ENCODE peak calls at places on chromosomes 7 and 10, in seven cellular contexts. One of them, this sample, is unnamed. For H3K4me1, the result is how much of the 10 kb centered on the place peaks cover.

GRCh38 chr10:80443531-80443974 is 10.6 kb upstream of the TSPAN14 start:
- DNase-seq in HCT116: no peak
- DNase-seq in CD8-positive, alpha-beta memory T cell: peak
- DNase-seq in lower lobe of right lung: no peak
- DNase-seq in aorta: no peak
- DNase-seq in CD8-positive, alpha-beta T cell: no peak
- DNase-seq in Panc1: no peak
- DNase-seq in this sample: no peak

GRCh38 chr10:70779088-70779487 is 6.1 kb downstream of the TBATA start:
- DNase-seq in HCT116: no peak
- DNase-seq in CD8-positive, alpha-beta memory T cell: no peak
- DNase-seq in lower lobe of right lung: no peak
- DNase-seq in aorta: no peak
- DNase-seq in CD8-positive, alpha-beta T cell: no peak
- DNase-seq in Panc1: no peak
- DNase-seq in this sample: no peak

GRCh38 chr10:47289921-47290320 is 10.1 kb upstream of the GDF10 start:
- DNase-seq in HCT116: no peak
- DNase-seq in CD8-positive, alpha-beta memory T cell: no peak
- DNase-seq in lower lobe of right lung: no peak
- DNase-seq in aorta: no peak
- DNase-seq in CD8-positive, alpha-beta T cell: no peak
- DNase-seq in Panc1: no peak
- DNase-seq in this sample: no peak

GRCh38 chr10:7471720-7472367 is 61.0 kb upstream of the SFMBT2 start:
- DNase-seq in HCT116: no peak
- DNase-seq in CD8-positive, alpha-beta memory T cell: no peak
- DNase-seq in lower lobe of right lung: no peak
- DNase-seq in aorta: no peak
- DNase-seq in CD8-positive, alpha-beta T cell: no peak
- DNase-seq in Panc1: no peak
- DNase-seq in this sample: peak

GRCh38 chr10:97505152-97505551 is 6.4 kb downstream of the UBTD1 start:
- DNase-seq in HCT116: no peak
- DNase-seq in CD8-positive, alpha-beta memory T cell: no peak
- DNase-seq in lower lobe of right lung: no peak
- DNase-seq in aorta: no peak
- DNase-seq in CD8-positive, alpha-beta T cell: no peak
- DNase-seq in Panc1: no peak
- DNase-seq in this sample: no peak

GRCh38 chr7:45146531-45147379 is 10.8 kb upstream of the RAMP3 start:
- DNase-seq in HCT116: no peak
- DNase-seq in CD8-positive, alpha-beta memory T cell: no peak
- DNase-seq in lower lobe of right lung: no peak
- DNase-seq in aorta: peak
- DNase-seq in CD8-positive, alpha-beta T cell: no peak
- DNase-seq in Panc1: no peak
- DNase-seq in this sample: no peak

GRCh38 chr7:151372612-151373265 is 31.1 kb downstream of the NUB1 start:
- DNase-seq in HCT116: no peak
- DNase-seq in CD8-positive, alpha-beta memory T cell: no peak
- DNase-seq in lower lobe of right lung: no peak
- DNase-seq in aorta: no peak
- DNase-seq in CD8-positive, alpha-beta T cell: no peak
- DNase-seq in Panc1: no peak
- DNase-seq in this sample: no peak

GRCh38 chr7:68692511-68692910 is 905.8 kb upstream of the AUTS2 start:
- DNase-seq in HCT116: no peak
- DNase-seq in CD8-positive, alpha-beta memory T cell: no peak
- DNase-seq in lower lobe of right lung: no peak
- DNase-seq in aorta: no peak
- DNase-seq in CD8-positive, alpha-beta T cell: no peak
- DNase-seq in Panc1: no peak
- DNase-seq in this sample: no peak

GRCh38 chr7:46912692-46913091 is 669.2 kb downstream of the TNS3 start:
- DNase-seq in HCT116: no peak
- DNase-seq in CD8-positive, alpha-beta memory T cell: no peak
- DNase-seq in lower lobe of right lung: no peak
- DNase-seq in aorta: no peak
- DNase-seq in CD8-positive, alpha-beta T cell: no peak
- DNase-seq in Panc1: no peak
- DNase-seq in this sample: no peak

GRCh38 chr10:21495002-21495685 is 30.3 kb downstream of the SKIDA1 start:
- DNase-seq in HCT116: no peak
- DNase-seq in CD8-positive, alpha-beta memory T cell: no peak
- DNase-seq in lower lobe of right lung: no peak
- DNase-seq in aorta: no peak
- DNase-seq in CD8-positive, alpha-beta T cell: no peak
- DNase-seq in Panc1: no peak
- DNase-seq in this sample: no peak

GRCh38 chr7:96017877-96018276 is 245.5 kb downstream of the DYNC1I1 start:
- DNase-seq in HCT116: no peak
- DNase-seq in CD8-positive, alpha-beta memory T cell: no peak
- DNase-seq in lower lobe of right lung: no peak
- DNase-seq in aorta: no peak
- DNase-seq in CD8-positive, alpha-beta T cell: no peak
- DNase-seq in Panc1: no peak
- DNase-seq in this sample: no peak

GRCh38 chr7:34313289-34313688 is 344.7 kb upstream of the NPSR1 start:
- DNase-seq in HCT116: no peak
- DNase-seq in CD8-positive, alpha-beta memory T cell: no peak
- DNase-seq in lower lobe of right lung: no peak
- DNase-seq in aorta: no peak
- DNase-seq in CD8-positive, alpha-beta T cell: no peak
- DNase-seq in Panc1: no peak
- DNase-seq in this sample: no peak

GRCh38 chr7:136956232-136956631 is 87.8 kb downstream of the CHRM2 start:
- DNase-seq in HCT116: no peak
- DNase-seq in CD8-positive, alpha-beta memory T cell: no peak
- DNase-seq in lower lobe of right lung: no peak
- DNase-seq in aorta: no peak
- DNase-seq in CD8-positive, alpha-beta T cell: no peak
- DNase-seq in Panc1: peak
- DNase-seq in this sample: no peak

GRCh38 chr7:134932707-134933370 is 53.5 kb upstream of the AGBL3 start:
- DNase-seq in HCT116: no peak
- DNase-seq in CD8-positive, alpha-beta memory T cell: no peak
- DNase-seq in lower lobe of right lung: no peak
- DNase-seq in aorta: peak
- DNase-seq in CD8-positive, alpha-beta T cell: no peak
- DNase-seq in Panc1: no peak
- DNase-seq in this sample: no peak

GRCh38 chr7:130352335-130353074 is 7.9 kb downstream of the CPA5 start:
- DNase-seq in HCT116: no peak
- DNase-seq in CD8-positive, alpha-beta memory T cell: no peak
- DNase-seq in lower lobe of right lung: no peak
- DNase-seq in aorta: no peak
- DNase-seq in CD8-positive, alpha-beta T cell: no peak
- DNase-seq in Panc1: no peak
- DNase-seq in this sample: no peak

GRCh38 chr7:113891031-113891350 is 27.8 kb downstream of the PPP1R3A start:
- DNase-seq in HCT116: no peak
- DNase-seq in CD8-positive, alpha-beta memory T cell: no peak
- DNase-seq in lower lobe of right lung: no peak
- DNase-seq in aorta: no peak
- DNase-seq in CD8-positive, alpha-beta T cell: no peak
- DNase-seq in Panc1: no peak
- DNase-seq in this sample: no peak
- H3K4me3 ChIP-seq in HCT116: no peak
- H3K4me3 ChIP-seq in CD8-positive, alpha-beta memory T cell: no peak
- H3K4me3 ChIP-seq in lower lobe of right lung: no peak
- H3K4me3 ChIP-seq in aorta: no peak
- H3K4me3 ChIP-seq in CD8-positive, alpha-beta T cell: no peak
- H3K4me3 ChIP-seq in Panc1: no peak
- H3K4me3 ChIP-seq in this sample: no peak

DNA sequence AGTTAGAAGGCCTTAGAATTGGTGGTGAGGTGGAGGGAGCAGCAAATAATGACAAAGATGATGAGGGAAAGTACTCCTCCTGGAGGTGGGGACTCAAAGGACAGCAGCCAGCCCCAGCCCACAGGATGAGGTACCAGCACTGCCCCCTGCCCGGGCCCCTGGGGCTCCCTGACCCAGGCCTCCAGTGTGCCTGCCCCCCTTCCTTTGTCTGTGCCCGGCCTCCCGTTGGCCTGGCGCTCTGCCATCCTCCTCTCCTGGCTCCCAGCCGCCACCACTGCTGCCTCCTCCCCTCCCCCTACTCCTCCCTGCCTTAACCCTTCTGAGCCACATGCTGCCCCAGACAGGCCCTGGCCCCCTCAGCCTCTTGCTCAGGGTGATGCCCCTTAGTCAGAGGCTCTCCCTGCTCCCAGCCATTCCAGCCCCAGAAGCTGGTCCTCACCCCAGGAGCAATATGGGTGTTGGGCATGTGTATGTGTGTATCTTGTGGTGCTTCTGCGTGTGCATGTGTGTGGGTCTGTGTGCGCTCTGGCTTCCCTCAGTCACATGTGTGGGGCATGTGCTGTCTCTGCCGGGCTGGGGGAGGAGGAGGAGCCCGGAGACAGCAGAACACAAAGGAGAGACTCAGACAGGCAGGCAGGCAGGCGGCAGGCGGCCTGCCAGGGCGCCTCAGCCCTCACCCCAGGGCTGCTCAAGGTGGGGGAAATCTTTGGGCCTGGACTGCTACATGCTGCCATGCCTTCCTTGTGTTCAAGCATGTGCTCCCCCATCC is 2.6 kb downstream of the LDB1 start:
- DNase-seq in HCT116: no peak
- DNase-seq in CD8-positive, alpha-beta memory T cell: peak
- DNase-seq in lower lobe of right lung: peak
- DNase-seq in aorta: peak
- DNase-seq in CD8-positive, alpha-beta T cell: peak
- DNase-seq in Panc1: no peak
- DNase-seq in this sample: peak
- H3K4me1 ChIP-seq in HCT116: half or more
- H3K4me1 ChIP-seq in CD8-positive, alpha-beta memory T cell: half or more
- H3K4me1 ChIP-seq in lower lobe of right lung: half or more
- H3K4me1 ChIP-seq in aorta: under half
- H3K4me1 ChIP-seq in CD8-positive, alpha-beta T cell: half or more
- H3K4me1 ChIP-seq in Panc1: half or more
- H3K4me1 ChIP-seq in this sample: half or more

GRCh38 chr7:30302656-30303311 is 18.4 kb downstream of the ZNRF2 start:
- DNase-seq in HCT116: no peak
- DNase-seq in CD8-positive, alpha-beta memory T cell: no peak
- DNase-seq in lower lobe of right lung: no peak
- DNase-seq in aorta: no peak
- DNase-seq in CD8-positive, alpha-beta T cell: no peak
- DNase-seq in Panc1: no peak
- DNase-seq in this sample: no peak

GRCh38 chr7:30306977-30307376 is 22.6 kb downstream of the ZNRF2 start:
- DNase-seq in HCT116: no peak
- DNase-seq in CD8-positive, alpha-beta memory T cell: no peak
- DNase-seq in lower lobe of right lung: no peak
- DNase-seq in aorta: no peak
- DNase-seq in CD8-positive, alpha-beta T cell: no peak
- DNase-seq in Panc1: no peak
- DNase-seq in this sample: no peak

GRCh38 chr7:30303312-30304039 is 19.1 kb downstream of the ZNRF2 start:
- DNase-seq in HCT116: no peak
- DNase-seq in CD8-positive, alpha-beta memory T cell: no peak
- DNase-seq in lower lobe of right lung: no peak
- DNase-seq in aorta: no peak
- DNase-seq in CD8-positive, alpha-beta T cell: no peak
- DNase-seq in Panc1: no peak
- DNase-seq in this sample: no peak

GRCh38 chr7:30301751-30302150 is 17.4 kb downstream of the ZNRF2 start:
- DNase-seq in HCT116: no peak
- DNase-seq in CD8-positive, alpha-beta memory T cell: no peak
- DNase-seq in lower lobe of right lung: no peak
- DNase-seq in aorta: no peak
- DNase-seq in CD8-positive, alpha-beta T cell: no peak
- DNase-seq in Panc1: no peak
- DNase-seq in this sample: no peak

DNA sequence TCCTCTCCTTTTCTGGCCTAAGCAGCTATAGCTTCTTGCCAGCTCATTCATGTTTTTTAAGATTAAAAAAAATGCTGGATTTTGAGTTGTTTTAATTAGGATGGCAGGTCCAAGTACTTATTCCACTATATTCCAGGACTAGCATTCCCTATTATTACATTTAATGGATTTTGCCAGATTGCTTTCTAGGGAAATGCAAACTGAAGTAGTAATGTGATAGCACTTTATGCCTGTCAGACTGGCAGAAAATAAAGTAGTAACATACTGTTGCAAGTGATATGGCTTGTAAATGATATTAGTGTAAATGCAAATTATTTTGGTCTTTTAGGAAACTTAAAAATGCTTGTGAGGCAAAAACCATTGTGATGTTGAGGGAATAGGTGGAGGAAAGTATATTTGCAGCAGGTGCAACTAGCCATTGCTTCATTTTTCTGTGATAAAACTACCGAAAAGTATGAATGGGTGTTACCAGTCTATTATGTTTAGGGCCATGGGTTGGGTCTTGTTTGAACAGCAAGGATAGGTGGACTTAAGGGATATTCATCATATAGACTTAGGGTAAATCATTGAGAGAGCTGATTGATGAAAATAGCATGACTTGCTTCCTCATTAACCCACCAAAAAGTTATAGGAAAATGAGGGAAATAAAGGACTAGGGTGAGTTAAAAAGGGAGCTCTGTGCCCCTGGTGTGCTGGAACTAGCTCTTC is 19.9 kb downstream of the ZNRF2 start:
- DNase-seq in HCT116: no peak
- DNase-seq in CD8-positive, alpha-beta memory T cell: no peak
- DNase-seq in lower lobe of right lung: no peak
- DNase-seq in aorta: no peak
- DNase-seq in CD8-positive, alpha-beta T cell: no peak
- DNase-seq in Panc1: no peak
- DNase-seq in this sample: no peak
- H3K27ac ChIP-seq in HCT116: no peak
- H3K27ac ChIP-seq in CD8-positive, alpha-beta memory T cell: no peak
- H3K27ac ChIP-seq in lower lobe of right lung: no peak
- H3K27ac ChIP-seq in aorta: no peak
- H3K27ac ChIP-seq in CD8-positive, alpha-beta T cell: no peak
- H3K27ac ChIP-seq in Panc1: no peak
- H3K27ac ChIP-seq in this sample: no peak

GRCh38 chr10:79267449-79267848 is 79.8 kb upstream of the PPIF start:
- DNase-seq in HCT116: no peak
- DNase-seq in CD8-positive, alpha-beta memory T cell: no peak
- DNase-seq in lower lobe of right lung: no peak
- DNase-seq in aorta: no peak
- DNase-seq in CD8-positive, alpha-beta T cell: no peak
- DNase-seq in Panc1: no peak
- DNase-seq in this sample: no peak

GRCh38 chr10:79266092-79266491 is 81.2 kb upstream of the PPIF start:
- DNase-seq in HCT116: no peak
- DNase-seq in CD8-positive, alpha-beta memory T cell: no peak
- DNase-seq in lower lobe of right lung: no peak
- DNase-seq in aorta: peak
- DNase-seq in CD8-positive, alpha-beta T cell: no peak
- DNase-seq in Panc1: no peak
- DNase-seq in this sample: no peak

GRCh38 chr10:79268100-79268670 is 79.1 kb upstream of the PPIF start:
- DNase-seq in HCT116: no peak
- DNase-seq in CD8-positive, alpha-beta memory T cell: no peak
- DNase-seq in lower lobe of right lung: no peak
- DNase-seq in aorta: no peak
- DNase-seq in CD8-positive, alpha-beta T cell: no peak
- DNase-seq in Panc1: no peak
- DNase-seq in this sample: no peak

GRCh38 chr10:79264942-79265341 is 82.3 kb upstream of the PPIF start:
- DNase-seq in HCT116: no peak
- DNase-seq in CD8-positive, alpha-beta memory T cell: no peak
- DNase-seq in lower lobe of right lung: no peak
- DNase-seq in aorta: no peak
- DNase-seq in CD8-positive, alpha-beta T cell: no peak
- DNase-seq in Panc1: no peak
- DNase-seq in this sample: no peak

GRCh38 chr10:79266543-79267312 is 80.5 kb upstream of the PPIF start:
- DNase-seq in HCT116: no peak
- DNase-seq in CD8-positive, alpha-beta memory T cell: no peak
- DNase-seq in lower lobe of right lung: peak
- DNase-seq in aorta: peak
- DNase-seq in CD8-positive, alpha-beta T cell: no peak
- DNase-seq in Panc1: no peak
- DNase-seq in this sample: no peak
- H3K4me3 ChIP-seq in HCT116: no peak
- H3K4me3 ChIP-seq in CD8-positive, alpha-beta memory T cell: no peak
- H3K4me3 ChIP-seq in lower lobe of right lung: no peak
- H3K4me3 ChIP-seq in aorta: no peak
- H3K4me3 ChIP-seq in CD8-positive, alpha-beta T cell: no peak
- H3K4me3 ChIP-seq in Panc1: no peak
- H3K4me3 ChIP-seq in this sample: no peak